ENCODE peak calls at places on chromosomes 11 and 22, in nine cellular contexts. X, U, F, L, D, Z, B, K and T are unnamed samples.

GRCh38 chr11:125479113-125479512 is 17.0 kb downstream of the FEZ1 start:
- DNase-seq in X (no peak), K (no peak), L (no peak), Z (no peak), F (no peak), B (no peak), D (no peak), U (no peak), T (no peak)

GRCh38 chr22:40153186-40153585 is 24.5 kb upstream of the TNRC6B start:
- DNase-seq in U (no peak), F (no peak), D (no peak), Z (no peak), K (no peak), X (no peak), B (no peak), L (no peak), T (no peak)

GRCh38 chr11:62122076-62122475 is 1.7 kb upstream of the INCENP start:
- DNase-seq in K (no peak), X (no peak), U (no peak), L (no peak), F (no peak), D (no peak), B (no peak), Z (no peak), T (no peak)

GRCh38 chr11:20156280-20156875 is 3.9 kb downstream of the DBX1 start:
- DNase-seq in X (no peak), F (no peak), K (no peak), Z (no peak), D (no peak), L (no peak), B (no peak), U (no peak), T (no peak)

GRCh38 chr11:69460540-69461257 is 20.8 kb upstream of the LINC01488 start:
- DNase-seq in L (no peak), B (no peak), X (peak; percentile 96), U (no peak), K (peak; percentile 95), F (no peak), D (peak; percentile 51), Z (peak; percentile 47), T (no peak)

GRCh38 chr11:1820463-1821325 is 14.1 kb upstream of the SYT8 start:
- DNase-seq in Z (no peak), K (peak; percentile 22), D (peak; percentile 68), B (no peak), F (no peak), U (no peak), L (no peak), X (peak; percentile 77), T (no peak)

GRCh38 chr11:129950319-129951034 is 52.2 kb downstream of the PRDM10 start:
- DNase-seq in F (no peak), D (peak; percentile 94), B (peak; percentile 77), L (peak; percentile 62), X (peak; percentile 69), Z (peak; percentile 6), U (peak; percentile 45), K (peak; percentile 65), T (no peak)

GRCh38 chr11:15770798-15771414 is 585.4 kb downstream of the SOX6 start:
- DNase-seq in U (no peak), Z (peak; percentile 15), X (peak; percentile 36), K (peak; percentile 52), B (peak; percentile 16), F (peak; percentile 37), D (peak; percentile 66), L (no peak), T (no peak)

GRCh38 chr11:102497061-102497460 is 33.5 kb downstream of the MMP7 start:
- DNase-seq in L (no peak), B (no peak), D (peak; percentile 63), K (peak; percentile 77), U (no peak), Z (no peak), X (peak; percentile 77), F (no peak), T (no peak)

GRCh38 chr11:129968611-129969419 is 33.8 kb downstream of the PRDM10 start:
- DNase-seq in F (no peak), D (no peak), B (no peak), Z (no peak), L (no peak), K (no peak), U (peak; percentile 52), X (no peak), T (no peak)

GRCh38 chr11:17385926-17386325 is 2.5 kb downstream of the KCNJ11 start:
- DNase-seq in D (no peak), F (no peak), Z (no peak), X (no peak), L (no peak), K (no peak), U (no peak), B (no peak), T (no peak)
- H3K4me3 ChIP-seq in D (no peak overlapping the region), F (peak overlapping the region; percentile 44), Z (no peak overlapping the region), X (no peak overlapping the region), L (peak overlapping the region; percentile 78), K (no peak overlapping the region), U (peak overlapping the region; percentile 43), B (no peak overlapping the region), T (no peak overlapping the region)

GRCh38 chr11:46291441-46292143 is 14.1 kb downstream of the CREB3L1 start:
- DNase-seq in X (peak; percentile 91), B (no peak), K (peak; percentile 86), D (peak; percentile 82), U (no peak), F (peak; percentile 50), Z (no peak), L (peak; percentile 70), T (no peak)
- TF ChIP-seq CTCF in X (peak; percentile 19), B (no peak), K (peak; percentile 27), D (peak; percentile 22), U (no peak), F (no peak), Z (peak; percentile 28), L (no peak), T (no peak)

GRCh38 chr11:64296236-64296635 is 3.9 kb upstream of the CATSPERZ start:
- DNase-seq in Z (no peak), L (no peak), F (no peak), X (no peak), B (no peak), D (no peak), K (no peak), U (no peak), T (no peak)
- H3K27me3 ChIP-seq in Z (peaks cover 85% of the 10 kb centered on the region), L (peaks cover 90% of the 10 kb centered on the region), F (peaks cover 99% of the 10 kb centered on the region), X (peaks cover 70% of the 10 kb centered on the region), B (peaks cover 57% of the 10 kb centered on the region), D (peaks cover 100% of the 10 kb centered on the region), K (peaks cover 94% of the 10 kb centered on the region), U (no peaks in the 10 kb centered on the region), T (peaks cover 5% of the 10 kb centered on the region)

GRCh38 chr22:29431986-29432385 is 6.4 kb upstream of the RFPL1 start:
- DNase-seq in D (no peak), K (no peak), F (no peak), U (no peak), Z (no peak), B (no peak), L (no peak), X (no peak), T (no peak)

GRCh38 chr22:29434288-29434687 is 4.1 kb upstream of the RFPL1 start:
- DNase-seq in F (no peak), L (no peak), B (no peak), D (no peak), Z (no peak), X (no peak), K (no peak), U (no peak), T (no peak)

GRCh38 chr22:29435236-29435635 is 3.1 kb upstream of the RFPL1 start:
- DNase-seq in U (no peak), L (no peak), B (no peak), X (peak; percentile 20), F (no peak), Z (no peak), D (no peak), K (no peak), T (no peak)
- H3K4me3 ChIP-seq in U (no peak overlapping the region), L (no peak overlapping the region), B (no peak overlapping the region), X (no peak overlapping the region), F (no peak overlapping the region), Z (no peak overlapping the region), D (no peak overlapping the region), K (no peak overlapping the region), T (no peak overlapping the region)

GRCh38 chr11:117443269-117444186 is 115.9 kb downstream of the CEP164 start:
- DNase-seq in D (peak; percentile 57), F (peak; percentile 34), U (peak; percentile 63), X (peak; percentile 25), L (peak; percentile 64), K (peak; percentile 30), Z (no peak), B (no peak), T (no peak)
- TF ChIP-seq CTCF in D (peak; percentile 68), F (peak; percentile 29), U (peak; percentile 82), X (peak; percentile 54), L (peak; percentile 25), K (peak; percentile 60), Z (peak; percentile 55), B (peak; percentile 17), T (peak; percentile 49)

DNA sequence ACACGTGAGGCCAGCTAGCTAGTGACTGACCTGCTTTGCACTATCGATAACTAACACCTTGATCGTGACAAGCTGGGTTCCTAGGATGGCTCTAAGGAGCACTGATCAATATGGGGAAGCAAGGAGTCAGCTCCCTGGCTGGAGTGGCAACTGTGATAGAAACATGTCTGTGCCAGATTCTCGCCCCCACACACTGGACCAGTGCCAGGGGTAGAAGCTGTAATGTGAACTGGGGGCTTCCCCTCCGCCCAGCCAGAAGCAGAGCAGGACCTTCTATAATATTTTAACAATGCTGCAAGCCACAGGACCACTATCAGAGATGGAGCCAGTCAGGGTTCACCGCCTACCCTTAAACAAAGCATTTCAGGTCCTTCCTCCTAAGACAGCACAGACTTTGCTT is 96.5 kb downstream of the DSCAML1 start:
- DNase-seq in B (no peak), F (no peak), K (no peak), X (no peak), Z (no peak), D (no peak), L (no peak), U (no peak), T (no peak)
- H3K27me3 ChIP-seq in B (no peaks in the 10 kb centered on the region), F (peaks cover 56% of the 10 kb centered on the region), K (peaks cover 6% of the 10 kb centered on the region), X (no peaks in the 10 kb centered on the region), Z (peaks cover 4% of the 10 kb centered on the region), D (peaks cover 6% of the 10 kb centered on the region), L (peaks cover 37% of the 10 kb centered on the region), U (no peaks in the 10 kb centered on the region), T (no peaks in the 10 kb centered on the region)

GRCh38 chr11:128247235-128247594 is 340.1 kb downstream of the ETS1 start:
- DNase-seq in F (no peak), B (no peak), Z (no peak), L (no peak), D (peak; percentile 43), K (no peak), U (no peak), X (no peak), T (no peak)
- H3K4me3 ChIP-seq in F (no peak overlapping the region), B (no peak overlapping the region), Z (no peak overlapping the region), L (no peak overlapping the region), D (no peak overlapping the region), K (no peak overlapping the region), U (no peak overlapping the region), X (no peak overlapping the region), T (no peak overlapping the region)